ENCODE peak calls at places on chromosomes 5 and 9, in ten cellular contexts. One of them, this sample, is unnamed.

GRCh38 chr5:88860501-88860900 is 22.5 kb downstream of the MEF2C start:
- DNase-seq in astrocyte: peak; percentile 66
- DNase-seq in coronary artery: no peak
- DNase-seq in OCI-LY7: no peak
- DNase-seq in psoas muscle: no peak
- DNase-seq in GM12865: no peak
- DNase-seq in AG09309: peak; percentile 13
- DNase-seq in transverse colon: no peak
- DNase-seq in astrocyte of the spinal cord: peak; percentile 29
- DNase-seq in colonic mucosa: no peak
- DNase-seq in this sample: no peak

GRCh38 chr9:78127271-78128225 is 95.9 kb upstream of the GNAQ start:
- DNase-seq in astrocyte: no peak
- DNase-seq in coronary artery: no peak
- DNase-seq in OCI-LY7: no peak
- DNase-seq in psoas muscle: no peak
- DNase-seq in GM12865: no peak
- DNase-seq in AG09309: no peak
- DNase-seq in transverse colon: no peak
- DNase-seq in astrocyte of the spinal cord: no peak
- DNase-seq in colonic mucosa: no peak
- DNase-seq in this sample: no peak

GRCh38 chr9:124758691-124759090 is 12.4 kb downstream of the NR6A1 start:
- DNase-seq in astrocyte: no peak
- DNase-seq in coronary artery: no peak
- DNase-seq in OCI-LY7: no peak
- DNase-seq in psoas muscle: no peak
- DNase-seq in GM12865: no peak
- DNase-seq in AG09309: no peak
- DNase-seq in transverse colon: no peak
- DNase-seq in astrocyte of the spinal cord: no peak
- DNase-seq in colonic mucosa: no peak
- DNase-seq in this sample: no peak

GRCh38 chr9:96605328-96605727 is 14.3 kb downstream of the CDC14B start:
- DNase-seq in astrocyte: no peak
- DNase-seq in coronary artery: no peak
- DNase-seq in OCI-LY7: no peak
- DNase-seq in psoas muscle: no peak
- DNase-seq in GM12865: no peak
- DNase-seq in AG09309: no peak
- DNase-seq in transverse colon: no peak
- DNase-seq in astrocyte of the spinal cord: no peak
- DNase-seq in colonic mucosa: no peak
- DNase-seq in this sample: no peak

GRCh38 chr5:181052928-181053759 is 13.1 kb downstream of the BTNL9 start:
- DNase-seq in astrocyte: no peak
- DNase-seq in coronary artery: no peak
- DNase-seq in OCI-LY7: peak; percentile 53
- DNase-seq in psoas muscle: no peak
- DNase-seq in GM12865: peak; percentile 23
- DNase-seq in AG09309: no peak
- DNase-seq in transverse colon: peak; percentile 22
- DNase-seq in astrocyte of the spinal cord: no peak
- DNase-seq in colonic mucosa: no peak
- DNase-seq in this sample: no peak

GRCh38 chr5:88663793-88664216 is 219.2 kb downstream of the MEF2C start:
- DNase-seq in astrocyte: no peak
- DNase-seq in coronary artery: no peak
- DNase-seq in OCI-LY7: no peak
- DNase-seq in psoas muscle: no peak
- DNase-seq in GM12865: no peak
- DNase-seq in AG09309: no peak
- DNase-seq in transverse colon: no peak
- DNase-seq in astrocyte of the spinal cord: peak; percentile 74
- DNase-seq in colonic mucosa: no peak
- DNase-seq in this sample: no peak

GRCh38 chr5:72209515-72210115 is 102.3 kb downstream of the MAP1B start:
- DNase-seq in astrocyte: peak; percentile 31
- DNase-seq in coronary artery: no peak
- DNase-seq in OCI-LY7: no peak
- DNase-seq in psoas muscle: no peak
- DNase-seq in GM12865: no peak
- DNase-seq in AG09309: no peak
- DNase-seq in transverse colon: no peak
- DNase-seq in astrocyte of the spinal cord: peak; percentile 62
- DNase-seq in colonic mucosa: no peak
- DNase-seq in this sample: no peak

GRCh38 chr9:116124472-116125040 is 29.0 kb upstream of the PAPPA start:
- DNase-seq in astrocyte: no peak
- DNase-seq in coronary artery: no peak
- DNase-seq in OCI-LY7: no peak
- DNase-seq in psoas muscle: no peak
- DNase-seq in GM12865: no peak
- DNase-seq in AG09309: no peak
- DNase-seq in transverse colon: no peak
- DNase-seq in astrocyte of the spinal cord: peak; percentile 30
- DNase-seq in colonic mucosa: no peak
- DNase-seq in this sample: no peak

GRCh38 chr9:38274746-38275250 is 117.7 kb upstream of the ALDH1B1 start:
- DNase-seq in astrocyte: no peak
- DNase-seq in coronary artery: peak; percentile 33
- DNase-seq in OCI-LY7: no peak
- DNase-seq in psoas muscle: no peak
- DNase-seq in GM12865: no peak
- DNase-seq in AG09309: no peak
- DNase-seq in transverse colon: no peak
- DNase-seq in astrocyte of the spinal cord: peak; percentile 45
- DNase-seq in colonic mucosa: no peak
- DNase-seq in this sample: no peak

GRCh38 chr9:12876872-12877271 is 102.1 kb downstream of the LURAP1L start:
- DNase-seq in astrocyte: no peak
- DNase-seq in coronary artery: no peak
- DNase-seq in OCI-LY7: no peak
- DNase-seq in psoas muscle: no peak
- DNase-seq in GM12865: no peak
- DNase-seq in AG09309: no peak
- DNase-seq in transverse colon: no peak
- DNase-seq in astrocyte of the spinal cord: no peak
- DNase-seq in colonic mucosa: no peak
- DNase-seq in this sample: no peak

GRCh38 chr9:35162605-35163315 is 951 bp downstream of the UNC13B start:
- DNase-seq in astrocyte: peak; percentile 5
- DNase-seq in coronary artery: no peak
- DNase-seq in OCI-LY7: peak; percentile 11
- DNase-seq in psoas muscle: no peak
- DNase-seq in GM12865: no peak
- DNase-seq in AG09309: no peak
- DNase-seq in transverse colon: no peak
- DNase-seq in astrocyte of the spinal cord: peak; percentile 1
- DNase-seq in colonic mucosa: no peak
- DNase-seq in this sample: no peak

GRCh38 chr5:6188344-6188743 is 190.0 kb downstream of the MED10 start:
- DNase-seq in astrocyte: no peak
- DNase-seq in coronary artery: no peak
- DNase-seq in OCI-LY7: peak; percentile 97
- DNase-seq in psoas muscle: no peak
- DNase-seq in GM12865: peak; percentile 66
- DNase-seq in AG09309: no peak
- DNase-seq in transverse colon: no peak
- DNase-seq in astrocyte of the spinal cord: no peak
- DNase-seq in colonic mucosa: no peak
- DNase-seq in this sample: no peak

GRCh38 chr5:97545856-97546570 is 363.0 kb upstream of the RIOK2 start:
- DNase-seq in astrocyte: no peak
- DNase-seq in coronary artery: no peak
- DNase-seq in OCI-LY7: no peak
- DNase-seq in psoas muscle: no peak
- DNase-seq in GM12865: no peak
- DNase-seq in AG09309: no peak
- DNase-seq in transverse colon: no peak
- DNase-seq in astrocyte of the spinal cord: no peak
- DNase-seq in colonic mucosa: no peak
- DNase-seq in this sample: no peak

GRCh38 chr9:109409998-109410397 is 88.1 kb downstream of the PTPN3 start:
- DNase-seq in astrocyte: no peak
- DNase-seq in coronary artery: no peak
- DNase-seq in OCI-LY7: no peak
- DNase-seq in psoas muscle: no peak
- DNase-seq in GM12865: no peak
- DNase-seq in AG09309: no peak
- DNase-seq in transverse colon: no peak
- DNase-seq in astrocyte of the spinal cord: no peak
- DNase-seq in colonic mucosa: no peak
- DNase-seq in this sample: no peak

GRCh38 chr5:157548513-157549282 is 26.9 kb downstream of the ADAM19 start:
- DNase-seq in astrocyte: peak; percentile 91
- DNase-seq in coronary artery: peak; percentile 41
- DNase-seq in OCI-LY7: no peak
- DNase-seq in psoas muscle: no peak
- DNase-seq in GM12865: no peak
- DNase-seq in AG09309: peak; percentile 95
- DNase-seq in transverse colon: no peak
- DNase-seq in astrocyte of the spinal cord: peak; percentile 83
- DNase-seq in colonic mucosa: no peak
- DNase-seq in this sample: peak; percentile 91

DNA sequence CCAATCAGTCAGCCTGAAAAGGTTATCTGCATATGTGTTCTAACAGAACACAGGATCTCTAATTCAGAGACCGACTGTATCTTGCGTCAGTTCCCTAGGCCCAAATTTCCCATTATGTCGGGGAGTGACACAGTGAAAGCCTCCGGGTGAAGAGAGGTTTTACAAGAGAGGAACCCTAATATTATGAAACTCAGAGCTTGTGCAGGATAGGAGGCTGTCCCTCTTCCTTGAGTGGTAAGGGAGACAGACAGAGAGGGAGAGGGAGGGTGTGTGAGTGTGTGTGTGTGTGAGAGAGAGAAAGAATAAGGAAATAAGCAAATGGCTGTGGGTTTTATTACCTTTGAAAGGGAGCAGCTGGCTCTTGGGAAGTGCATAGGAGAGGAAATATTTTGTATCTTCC is 1.9 kb downstream of the CD14 start:
- DNase-seq in astrocyte: no peak
- DNase-seq in coronary artery: no peak
- DNase-seq in OCI-LY7: no peak
- DNase-seq in psoas muscle: no peak
- DNase-seq in GM12865: no peak
- DNase-seq in AG09309: no peak
- DNase-seq in transverse colon: no peak
- DNase-seq in astrocyte of the spinal cord: no peak
- DNase-seq in colonic mucosa: no peak
- DNase-seq in this sample: no peak
- H3K4me3 ChIP-seq in astrocyte: no peak overlapping the region
- H3K4me3 ChIP-seq in coronary artery: peak overlapping the region; percentile 74
- H3K4me3 ChIP-seq in OCI-LY7: no peak overlapping the region
- H3K4me3 ChIP-seq in psoas muscle: peak overlapping the region; percentile 75
- H3K4me3 ChIP-seq in GM12865: no peak overlapping the region
- H3K4me3 ChIP-seq in AG09309: no peak overlapping the region
- H3K4me3 ChIP-seq in transverse colon: no peak overlapping the region
- H3K4me3 ChIP-seq in astrocyte of the spinal cord: no peak overlapping the region
- H3K4me3 ChIP-seq in colonic mucosa: no peak overlapping the region
- H3K4me3 ChIP-seq in this sample: no peak overlapping the region

GRCh38 chr9:6782981-6783380 is 25.2 kb downstream of the KDM4C start:
- DNase-seq in astrocyte: no peak
- DNase-seq in coronary artery: no peak
- DNase-seq in OCI-LY7: no peak
- DNase-seq in psoas muscle: no peak
- DNase-seq in GM12865: peak; percentile 6
- DNase-seq in AG09309: no peak
- DNase-seq in transverse colon: no peak
- DNase-seq in astrocyte of the spinal cord: no peak
- DNase-seq in colonic mucosa: no peak
- DNase-seq in this sample: no peak
- TF ChIP-seq CTCF in astrocyte: no peak
- TF ChIP-seq CTCF in coronary artery: no peak
- TF ChIP-seq CTCF in OCI-LY7: no peak
- TF ChIP-seq CTCF in psoas muscle: no peak
- TF ChIP-seq CTCF in GM12865: no peak
- TF ChIP-seq CTCF in AG09309: no peak
- TF ChIP-seq CTCF in transverse colon: no peak
- TF ChIP-seq CTCF in astrocyte of the spinal cord: no peak
- TF ChIP-seq CTCF in colonic mucosa: no peak
- TF ChIP-seq CTCF in this sample: no peak

DNA sequence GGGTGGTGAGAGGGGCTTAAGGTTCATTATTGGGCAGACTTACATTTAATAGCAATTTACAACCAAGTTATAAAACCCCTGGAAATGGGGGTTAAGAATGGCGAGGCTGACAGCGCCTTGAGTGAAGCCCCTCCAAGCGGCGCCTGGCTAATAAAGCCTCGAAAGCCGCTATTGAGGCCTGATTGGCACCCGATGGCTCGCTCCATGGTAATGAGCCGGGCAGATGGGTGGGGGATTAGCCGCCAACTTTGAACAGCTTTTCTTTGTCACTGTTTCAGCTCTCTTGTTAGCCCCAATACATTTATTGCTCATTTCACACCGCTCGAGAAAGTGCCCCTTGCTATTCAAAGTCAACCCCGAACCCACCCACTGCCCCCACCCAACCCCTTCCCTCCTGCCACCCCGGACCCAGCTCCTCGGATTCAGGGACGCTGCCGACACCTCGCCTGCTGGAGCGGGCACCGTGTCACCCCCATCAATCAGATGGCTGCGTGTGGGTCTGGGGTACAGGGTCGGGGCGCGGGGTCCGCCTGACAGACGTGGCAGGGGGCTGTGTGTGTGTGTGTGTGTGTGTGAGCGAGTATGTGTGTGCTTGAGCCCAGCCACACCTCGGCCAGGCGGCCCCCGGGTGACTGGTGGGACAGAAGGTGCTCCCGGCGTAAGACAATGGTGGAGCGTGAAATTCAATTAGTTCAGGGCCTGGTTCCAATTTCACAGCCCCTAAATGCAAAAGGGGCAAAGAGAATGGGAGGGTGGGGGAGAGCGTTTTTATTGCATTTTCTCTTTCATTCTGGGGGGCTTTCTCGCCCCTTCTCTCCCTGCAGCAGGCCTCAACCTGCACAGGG is 34.2 kb downstream of the ASS1 start:
- DNase-seq in astrocyte: no peak
- DNase-seq in coronary artery: no peak
- DNase-seq in OCI-LY7: no peak
- DNase-seq in psoas muscle: no peak
- DNase-seq in GM12865: no peak
- DNase-seq in AG09309: no peak
- DNase-seq in transverse colon: no peak
- DNase-seq in astrocyte of the spinal cord: no peak
- DNase-seq in colonic mucosa: no peak
- DNase-seq in this sample: no peak
- H3K4me3 ChIP-seq in astrocyte: no peak overlapping the region
- H3K4me3 ChIP-seq in coronary artery: no peak overlapping the region
- H3K4me3 ChIP-seq in OCI-LY7: no peak overlapping the region
- H3K4me3 ChIP-seq in psoas muscle: no peak overlapping the region
- H3K4me3 ChIP-seq in GM12865: no peak overlapping the region
- H3K4me3 ChIP-seq in AG09309: no peak overlapping the region
- H3K4me3 ChIP-seq in transverse colon: no peak overlapping the region
- H3K4me3 ChIP-seq in astrocyte of the spinal cord: no peak overlapping the region
- H3K4me3 ChIP-seq in colonic mucosa: no peak overlapping the region
- H3K4me3 ChIP-seq in this sample: no peak overlapping the region

DNA sequence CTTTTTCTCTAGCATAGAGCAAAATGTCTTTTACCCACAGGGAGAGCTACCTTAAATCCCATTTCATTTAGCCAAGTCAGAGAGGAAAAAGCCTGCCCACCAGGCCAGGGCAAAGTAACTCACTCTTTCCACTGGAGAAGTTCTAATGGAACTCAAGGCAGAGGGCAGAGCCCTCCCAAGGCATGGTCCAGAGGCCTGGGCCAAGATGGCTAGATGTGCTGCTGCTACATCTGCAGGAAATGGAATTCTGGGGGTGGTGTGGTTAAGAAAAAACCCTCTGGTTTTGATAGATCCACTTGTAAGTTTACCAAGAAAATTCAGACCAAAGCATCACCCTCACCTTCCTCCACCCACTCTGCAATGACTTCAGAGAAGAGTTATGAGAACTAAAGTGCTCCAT is 37.3 kb downstream of the CSF2 start:
- DNase-seq in astrocyte: peak; percentile 91
- DNase-seq in coronary artery: no peak
- DNase-seq in OCI-LY7: no peak
- DNase-seq in psoas muscle: no peak
- DNase-seq in GM12865: no peak
- DNase-seq in AG09309: no peak
- DNase-seq in transverse colon: no peak
- DNase-seq in astrocyte of the spinal cord: no peak
- DNase-seq in colonic mucosa: no peak
- DNase-seq in this sample: no peak
- TF ChIP-seq CTCF in astrocyte: no peak
- TF ChIP-seq CTCF in coronary artery: no peak
- TF ChIP-seq CTCF in OCI-LY7: no peak
- TF ChIP-seq CTCF in psoas muscle: no peak
- TF ChIP-seq CTCF in GM12865: no peak
- TF ChIP-seq CTCF in AG09309: no peak
- TF ChIP-seq CTCF in transverse colon: no peak
- TF ChIP-seq CTCF in astrocyte of the spinal cord: no peak
- TF ChIP-seq CTCF in colonic mucosa: no peak
- TF ChIP-seq CTCF in this sample: no peak